ENCODE peak calls at places on chromosomes 4 and X, in four cellular contexts. One of them, this sample, is unnamed.

GRCh38 chr4:72857787-72858186 is 211.7 kb downstream of the COX18 start:
- DNase-seq in Kasumi-1: no peak
- DNase-seq in MCF 10A: peak; percentile 33
- DNase-seq in activated T-helper 1 cell treated with anti-CD3 and anti-CD28 coated beads, Interleukin-2, amount 50 U/mL, for 16 hours: no peak
- DNase-seq in this sample: no peak

GRCh38 chrX:46257451-46257879 is 287.8 kb downstream of the ZNF674 start:
- DNase-seq in Kasumi-1: no peak
- DNase-seq in MCF 10A: no peak
- DNase-seq in activated T-helper 1 cell treated with anti-CD3 and anti-CD28 coated beads, Interleukin-2, amount 50 U/mL, for 16 hours: no peak
- DNase-seq in this sample: no peak

GRCh38 chrX:3811331-3812311 is 98.2 kb upstream of the PRKX start:
- DNase-seq in Kasumi-1: peak; percentile 57
- DNase-seq in MCF 10A: peak; percentile 23
- DNase-seq in activated T-helper 1 cell treated with anti-CD3 and anti-CD28 coated beads, Interleukin-2, amount 50 U/mL, for 16 hours: no peak
- DNase-seq in this sample: no peak

GRCh38 chr4:124940387-124940786 is 227.9 kb upstream of the ANKRD50 start:
- DNase-seq in Kasumi-1: no peak
- DNase-seq in MCF 10A: peak; percentile 90
- DNase-seq in activated T-helper 1 cell treated with anti-CD3 and anti-CD28 coated beads, Interleukin-2, amount 50 U/mL, for 16 hours: no peak
- DNase-seq in this sample: no peak

GRCh38 chr4:112270643-112271484 is 14.8 kb downstream of the TIFA start:
- DNase-seq in Kasumi-1: no peak
- DNase-seq in MCF 10A: peak; percentile 61
- DNase-seq in activated T-helper 1 cell treated with anti-CD3 and anti-CD28 coated beads, Interleukin-2, amount 50 U/mL, for 16 hours: no peak
- DNase-seq in this sample: no peak

GRCh38 chr4:155667538-155668511 is 1.2 kb downstream of the GUCY1A1 start:
- DNase-seq in Kasumi-1: peak; percentile 44
- DNase-seq in MCF 10A: peak; percentile 51
- DNase-seq in activated T-helper 1 cell treated with anti-CD3 and anti-CD28 coated beads, Interleukin-2, amount 50 U/mL, for 16 hours: no peak
- DNase-seq in this sample: no peak

GRCh38 chr4:88985088-88985779 is 71.8 kb downstream of the FAM13A start:
- DNase-seq in Kasumi-1: no peak
- DNase-seq in MCF 10A: peak; percentile 93
- DNase-seq in activated T-helper 1 cell treated with anti-CD3 and anti-CD28 coated beads, Interleukin-2, amount 50 U/mL, for 16 hours: no peak
- DNase-seq in this sample: no peak

GRCh38 chr4:3801931-3802550 is 35.9 kb downstream of the ADRA2C start:
- DNase-seq in Kasumi-1: no peak
- DNase-seq in MCF 10A: no peak
- DNase-seq in activated T-helper 1 cell treated with anti-CD3 and anti-CD28 coated beads, Interleukin-2, amount 50 U/mL, for 16 hours: no peak
- DNase-seq in this sample: no peak

GRCh38 chrX:75156537-75156945 is 458 bp upstream of the ABCB7 start:
- DNase-seq in Kasumi-1: no peak
- DNase-seq in MCF 10A: peak; percentile 4
- DNase-seq in activated T-helper 1 cell treated with anti-CD3 and anti-CD28 coated beads, Interleukin-2, amount 50 U/mL, for 16 hours: no peak
- DNase-seq in this sample: no peak

GRCh38 chr4:153113061-153113837 is 91.0 kb upstream of the TRIM2 start:
- DNase-seq in Kasumi-1: no peak
- DNase-seq in MCF 10A: no peak
- DNase-seq in activated T-helper 1 cell treated with anti-CD3 and anti-CD28 coated beads, Interleukin-2, amount 50 U/mL, for 16 hours: no peak
- DNase-seq in this sample: no peak

GRCh38 chrX:63513825-63514574 is 162.9 kb upstream of the SPIN4 start:
- DNase-seq in Kasumi-1: no peak
- DNase-seq in MCF 10A: peak; percentile 36
- DNase-seq in activated T-helper 1 cell treated with anti-CD3 and anti-CD28 coated beads, Interleukin-2, amount 50 U/mL, for 16 hours: no peak
- DNase-seq in this sample: no peak

GRCh38 chr4:148730241-148730640 is 288.0 kb upstream of the NR3C2 start:
- DNase-seq in Kasumi-1: no peak
- DNase-seq in MCF 10A: no peak
- DNase-seq in activated T-helper 1 cell treated with anti-CD3 and anti-CD28 coated beads, Interleukin-2, amount 50 U/mL, for 16 hours: no peak
- DNase-seq in this sample: no peak

GRCh38 chr4:108172231-108172779 is 3.6 kb upstream of the LEF1 start:
- DNase-seq in Kasumi-1: no peak
- DNase-seq in MCF 10A: no peak
- DNase-seq in activated T-helper 1 cell treated with anti-CD3 and anti-CD28 coated beads, Interleukin-2, amount 50 U/mL, for 16 hours: no peak
- DNase-seq in this sample: no peak

GRCh38 chrX:19121898-19122640 is at the start of gene ADGRG2:
- DNase-seq in Kasumi-1: no peak
- DNase-seq in MCF 10A: peak; percentile 30
- DNase-seq in activated T-helper 1 cell treated with anti-CD3 and anti-CD28 coated beads, Interleukin-2, amount 50 U/mL, for 16 hours: no peak
- DNase-seq in this sample: no peak

GRCh38 chr4:98290511-98290910 is 29.3 kb downstream of the RAP1GDS1 start:
- DNase-seq in Kasumi-1: no peak
- DNase-seq in MCF 10A: no peak
- DNase-seq in activated T-helper 1 cell treated with anti-CD3 and anti-CD28 coated beads, Interleukin-2, amount 50 U/mL, for 16 hours: no peak
- DNase-seq in this sample: no peak

GRCh38 chr4:157014621-157015591 is 43.3 kb upstream of the PDGFC start:
- DNase-seq in Kasumi-1: peak; percentile 45
- DNase-seq in MCF 10A: peak; percentile 79
- DNase-seq in activated T-helper 1 cell treated with anti-CD3 and anti-CD28 coated beads, Interleukin-2, amount 50 U/mL, for 16 hours: no peak
- DNase-seq in this sample: no peak

GRCh38 chr4:3879681-3880594 is 113.8 kb downstream of the ADRA2C start:
- DNase-seq in Kasumi-1: peak; percentile 20
- DNase-seq in MCF 10A: no peak
- DNase-seq in activated T-helper 1 cell treated with anti-CD3 and anti-CD28 coated beads, Interleukin-2, amount 50 U/mL, for 16 hours: no peak
- DNase-seq in this sample: no peak

GRCh38 chr4:85970535-85970934 is 389.3 kb downstream of the MAPK10 start:
- DNase-seq in Kasumi-1: no peak
- DNase-seq in MCF 10A: no peak
- DNase-seq in activated T-helper 1 cell treated with anti-CD3 and anti-CD28 coated beads, Interleukin-2, amount 50 U/mL, for 16 hours: no peak
- DNase-seq in this sample: no peak

GRCh38 chr4:160510925-160511324 is 1408.0 kb downstream of the RAPGEF2 start:
- DNase-seq in Kasumi-1: no peak
- DNase-seq in MCF 10A: peak; percentile 84
- DNase-seq in activated T-helper 1 cell treated with anti-CD3 and anti-CD28 coated beads, Interleukin-2, amount 50 U/mL, for 16 hours: no peak
- DNase-seq in this sample: no peak

GRCh38 chrX:123215397-123216089 is 31.5 kb downstream of the GRIA3 start:
- DNase-seq in Kasumi-1: no peak
- DNase-seq in MCF 10A: no peak
- DNase-seq in activated T-helper 1 cell treated with anti-CD3 and anti-CD28 coated beads, Interleukin-2, amount 50 U/mL, for 16 hours: no peak
- DNase-seq in this sample: no peak

GRCh38 chrX:38754102-38754790 is 47.0 kb upstream of the MID1IP1 start:
- DNase-seq in Kasumi-1: peak; percentile 41
- DNase-seq in MCF 10A: peak; percentile 58
- DNase-seq in activated T-helper 1 cell treated with anti-CD3 and anti-CD28 coated beads, Interleukin-2, amount 50 U/mL, for 16 hours: no peak
- DNase-seq in this sample: no peak

GRCh38 chr4:187236491-187236890 is 512.8 kb upstream of the FAT1 start:
- DNase-seq in Kasumi-1: no peak
- DNase-seq in MCF 10A: peak; percentile 47
- DNase-seq in activated T-helper 1 cell treated with anti-CD3 and anti-CD28 coated beads, Interleukin-2, amount 50 U/mL, for 16 hours: no peak
- DNase-seq in this sample: no peak

GRCh38 chrX:110082156-110082555 is 79.2 kb downstream of the TMEM164 start:
- DNase-seq in Kasumi-1: no peak
- DNase-seq in MCF 10A: peak; percentile 77
- DNase-seq in activated T-helper 1 cell treated with anti-CD3 and anti-CD28 coated beads, Interleukin-2, amount 50 U/mL, for 16 hours: no peak
- DNase-seq in this sample: no peak

GRCh38 chrX:154136627-154137161 is 7.3 kb upstream of the OPN1LW start:
- DNase-seq in Kasumi-1: peak; percentile 32
- DNase-seq in MCF 10A: peak; percentile 50
- DNase-seq in activated T-helper 1 cell treated with anti-CD3 and anti-CD28 coated beads, Interleukin-2, amount 50 U/mL, for 16 hours: peak; percentile 37
- DNase-seq in this sample: no peak

GRCh38 chrX:65581661-65582339 is 47.2 kb upstream of the LAS1L start:
- DNase-seq in Kasumi-1: peak; percentile 61
- DNase-seq in MCF 10A: peak; percentile 72
- DNase-seq in activated T-helper 1 cell treated with anti-CD3 and anti-CD28 coated beads, Interleukin-2, amount 50 U/mL, for 16 hours: no peak
- DNase-seq in this sample: no peak

GRCh38 chr4:156968479-156968984 is 3.1 kb downstream of the PDGFC start:
- DNase-seq in Kasumi-1: peak; percentile 95
- DNase-seq in MCF 10A: peak; percentile 82
- DNase-seq in activated T-helper 1 cell treated with anti-CD3 and anti-CD28 coated beads, Interleukin-2, amount 50 U/mL, for 16 hours: no peak
- DNase-seq in this sample: no peak

GRCh38 chr4:142366821-142367220 is 479.3 kb downstream of the INPP4B start:
- DNase-seq in Kasumi-1: peak; percentile 47
- DNase-seq in MCF 10A: no peak
- DNase-seq in activated T-helper 1 cell treated with anti-CD3 and anti-CD28 coated beads, Interleukin-2, amount 50 U/mL, for 16 hours: no peak
- DNase-seq in this sample: no peak

GRCh38 chrX:69305333-69306062 is 140.2 kb upstream of the PJA1 start:
- DNase-seq in Kasumi-1: no peak
- DNase-seq in MCF 10A: no peak
- DNase-seq in activated T-helper 1 cell treated with anti-CD3 and anti-CD28 coated beads, Interleukin-2, amount 50 U/mL, for 16 hours: no peak
- DNase-seq in this sample: no peak

GRCh38 chr4:159787901-159788300 is 685.0 kb downstream of the RAPGEF2 start:
- DNase-seq in Kasumi-1: no peak
- DNase-seq in MCF 10A: peak; percentile 26
- DNase-seq in activated T-helper 1 cell treated with anti-CD3 and anti-CD28 coated beads, Interleukin-2, amount 50 U/mL, for 16 hours: no peak
- DNase-seq in this sample: no peak

GRCh38 chr4:957231-957580 is 16.2 kb downstream of the DGKQ start:
- DNase-seq in Kasumi-1: no peak
- DNase-seq in MCF 10A: no peak
- DNase-seq in activated T-helper 1 cell treated with anti-CD3 and anti-CD28 coated beads, Interleukin-2, amount 50 U/mL, for 16 hours: no peak
- DNase-seq in this sample: no peak

This sample was measured in cortex of kidney.